ENCODE peak calls at places on chromosomes 6 and 20, in five cellular contexts. D is stimulated activated CD4-positive, alpha-beta T cell treated with anti-CD3 and anti-CD28 coated beads, Interleukin-2, amount 100 ng/mL, for 48 hours; H is ELR; C is testis; J is endothelial cell of umbilical vein. I is an unnamed sample.

GRCh38 chr20:36170542-36171215 is 16.1 kb downstream of the EPB41L1 start:
- DNase-seq in D (no peak), H (no peak), C (no peak), J (no peak), I (no peak)

GRCh38 chr6:116386581-116387299 is 16.0 kb downstream of the DSE start:
- DNase-seq in D (no peak), H (peak), C (no peak), J (peak), I (no peak)

GRCh38 chr20:47019106-47019824 is 124.6 kb downstream of the EYA2 start:
- DNase-seq in D (no peak), H (no peak), C (no peak), J (no peak), I (peak)

GRCh38 chr6:100160913-100161312 is 166.9 kb upstream of the MCHR2 start:
- DNase-seq in D (no peak), H (no peak), C (no peak), J (no peak), I (no peak)

GRCh38 chr6:43924222-43924702 is 154.3 kb downstream of the VEGFA start:
- DNase-seq in D (peak), H (peak), C (no peak), J (no peak), I (peak)

GRCh38 chr6:16473908-16474791 is 235.8 kb downstream of the GMPR start:
- DNase-seq in D (no peak), H (no peak), C (no peak), J (no peak), I (no peak)

GRCh38 chr6:674406-674805 is 17.5 kb upstream of the HUS1B start:
- DNase-seq in D (no peak), H (no peak), C (no peak), J (no peak), I (no peak)

GRCh38 chr20:61253640-61254511 is 1.8 kb downstream of the CDH4 start:
- DNase-seq in D (no peak), H (peak), C (peak), J (no peak), I (no peak)

GRCh38 chr20:50312682-50313187 is 122.1 kb downstream of the CEBPB start:
- DNase-seq in D (no peak), H (peak), C (peak), J (peak), I (peak)

GRCh38 chr20:8656335-8656734 is 412.6 kb upstream of the PLCB4 start:
- DNase-seq in D (no peak), H (peak), C (no peak), J (peak), I (no peak)

GRCh38 chr6:135439549-135439948 is 58.0 kb downstream of the AHI1 start:
- DNase-seq in D (no peak), H (no peak), C (no peak), J (peak), I (no peak)